ENCODE peak calls at places on chromosome 15, in nine cellular contexts. V, K, R, B, Y, Z, D, S and J are unnamed samples.

GRCh38 chr15:75367913-75368688 is at the start of gene MAN2C1:
- DNase-seq in V (peak; percentile 94), K (peak; percentile 96), R (peak; percentile 97), B (peak; percentile 96), Y (peak; percentile 98), Z (peak; percentile 73), D (peak; percentile 99), S (peak; percentile 92), J (peak; percentile 73)

GRCh38 chr15:64354683-64355558 is 1.1 kb downstream of the CSNK1G1 start:
- DNase-seq in V (peak; percentile 63), K (no peak), R (no peak), B (no peak), Y (no peak), Z (no peak), D (no peak), S (peak; percentile 24), J (no peak)

GRCh38 chr15:62125763-62126162 is 39.3 kb downstream of the C2CD4B start:
- DNase-seq in V (peak; percentile 60), K (peak; percentile 64), R (no peak), B (no peak), Y (no peak), Z (no peak), D (peak; percentile 74), S (no peak), J (peak; percentile 83)

GRCh38 chr15:74958908-74959642 is 2.5 kb upstream of the RPP25 start:
- DNase-seq in V (no peak), K (no peak), R (no peak), B (no peak), Y (no peak), Z (no peak), D (no peak), S (no peak), J (no peak)

GRCh38 chr15:81133782-81134461 is at the start of gene CFAP161:
- DNase-seq in V (peak; percentile 61), K (peak; percentile 85), R (peak; percentile 92), B (peak; percentile 57), Y (peak; percentile 90), Z (peak; percentile 9), D (peak; percentile 40), S (peak; percentile 2), J (peak; percentile 28)

GRCh38 chr15:60804986-60805949 is 326.3 kb upstream of the ICE2 start:
- DNase-seq in V (peak; percentile 50), K (peak; percentile 79), R (no peak), B (no peak), Y (no peak), Z (peak; percentile 61), D (peak; percentile 25), S (no peak), J (peak; percentile 37)

GRCh38 chr15:38564557-38565286 is at the start of gene RASGRP1:
- DNase-seq in V (peak; percentile 21), K (peak; percentile 13), R (peak; percentile 81), B (no peak), Y (peak; percentile 71), Z (no peak), D (peak; percentile 46), S (peak; percentile 83), J (no peak)

GRCh38 chr15:65101891-65102708 is 12.9 kb downstream of the UBAP1L start:
- DNase-seq in V (no peak), K (no peak), R (no peak), B (no peak), Y (no peak), Z (no peak), D (no peak), S (no peak), J (no peak)

GRCh38 chr15:57503911-57504598 is 87.6 kb upstream of the MYZAP start:
- DNase-seq in V (no peak), K (no peak), R (no peak), B (no peak), Y (no peak), Z (no peak), D (no peak), S (no peak), J (no peak)

GRCh38 chr15:68415061-68415460 is 16.9 kb downstream of the ITGA11 start:
- DNase-seq in V (no peak), K (no peak), R (no peak), B (no peak), Y (no peak), Z (no peak), D (no peak), S (no peak), J (no peak)

GRCh38 chr15:25967120-25967519 is 104.0 kb upstream of the ATP10A start:
- DNase-seq in V (no peak), K (no peak), R (no peak), B (no peak), Y (no peak), Z (no peak), D (peak; percentile 2), S (no peak), J (no peak)

GRCh38 chr15:41006479-41006878 is 53.2 kb downstream of the CHAC1 start:
- DNase-seq in V (no peak), K (no peak), R (no peak), B (no peak), Y (no peak), Z (no peak), D (no peak), S (no peak), J (no peak)

GRCh38 chr15:60799885-60800728 is 321.2 kb upstream of the ICE2 start:
- DNase-seq in V (no peak), K (no peak), R (no peak), B (no peak), Y (no peak), Z (no peak), D (no peak), S (peak; percentile 34), J (no peak)

GRCh38 chr15:41967506-41968206 is 4.7 kb downstream of the EHD4 start:
- DNase-seq in V (peak; percentile 60), K (no peak), R (no peak), B (peak; percentile 49), Y (no peak), Z (no peak), D (no peak), S (no peak), J (no peak)

GRCh38 chr15:23629234-23629805 is 18.3 kb downstream of the MAGEL2 start:
- DNase-seq in V (peak; percentile 5), K (peak; percentile 35), R (no peak), B (no peak), Y (no peak), Z (no peak), D (no peak), S (no peak), J (no peak)

GRCh38 chr15:77764095-77764494 is 131.4 kb upstream of the LINGO1 start:
- DNase-seq in V (no peak), K (no peak), R (no peak), B (no peak), Y (no peak), Z (no peak), D (no peak), S (no peak), J (no peak)

GRCh38 chr15:82571722-82572222 is 31.5 kb upstream of the RPS17 start:
- DNase-seq in V (no peak), K (no peak), R (peak; percentile 66), B (no peak), Y (peak; percentile 78), Z (no peak), D (no peak), S (no peak), J (no peak)

GRCh38 chr15:86183765-86184491 is 104.3 kb downstream of the AGBL1 start:
- DNase-seq in V (peak; percentile 10), K (no peak), R (no peak), B (no peak), Y (no peak), Z (no peak), D (no peak), S (peak; percentile 12), J (no peak)

GRCh38 chr15:75662823-75663519 is 15.3 kb downstream of the SNX33 start:
- DNase-seq in V (no peak), K (no peak), R (no peak), B (no peak), Y (no peak), Z (no peak), D (no peak), S (no peak), J (no peak)

GRCh38 chr15:84598250-84598649 is 2.6 kb upstream of the ZSCAN2 start:
- DNase-seq in V (no peak), K (no peak), R (no peak), B (no peak), Y (no peak), Z (no peak), D (no peak), S (no peak), J (no peak)

GRCh38 chr15:50552238-50552637 is 5.8 kb upstream of the USP50 start:
- DNase-seq in V (no peak), K (no peak), R (no peak), B (no peak), Y (no peak), Z (no peak), D (no peak), S (no peak), J (no peak)

GRCh38 chr15:50854594-50855490 is 53.6 kb upstream of the AP4E1 start:
- DNase-seq in V (peak; percentile 95), K (no peak), R (no peak), B (no peak), Y (no peak), Z (no peak), D (peak; percentile 27), S (no peak), J (no peak)

GRCh38 chr15:34114215-34114614 is 12.3 kb downstream of the PGBD4 start:
- DNase-seq in V (no peak), K (no peak), R (no peak), B (no peak), Y (no peak), Z (no peak), D (no peak), S (no peak), J (no peak)

GRCh38 chr15:55237219-55238130 is 40.7 kb upstream of the RSL24D1 start:
- DNase-seq in V (no peak), K (no peak), R (no peak), B (no peak), Y (no peak), Z (no peak), D (no peak), S (no peak), J (no peak)

GRCh38 chr15:38613085-38613484 is 48.5 kb upstream of the RASGRP1 start:
- DNase-seq in V (no peak), K (no peak), R (no peak), B (no peak), Y (no peak), Z (no peak), D (no peak), S (no peak), J (no peak)

GRCh38 chr15:41161336-41161735 is 45.3 kb upstream of the INO80 start:
- DNase-seq in V (peak; percentile 35), K (no peak), R (no peak), B (no peak), Y (no peak), Z (no peak), D (peak; percentile 39), S (no peak), J (no peak)

GRCh38 chr15:89647191-89647851 is 7.9 kb downstream of the KIF7 start:
- DNase-seq in V (peak; percentile 23), K (peak; percentile 41), R (peak; percentile 90), B (peak; percentile 78), Y (peak; percentile 85), Z (no peak), D (peak; percentile 73), S (peak; percentile 45), J (no peak)

GRCh38 chr15:76200083-76200465 is 111.2 kb downstream of the ETFA start:
- DNase-seq in V (no peak), K (no peak), R (no peak), B (peak; percentile 44), Y (no peak), Z (no peak), D (no peak), S (no peak), J (no peak)

GRCh38 chr15:70505971-70506887 is 257.1 kb downstream of the UACA start:
- DNase-seq in V (no peak), K (no peak), R (no peak), B (no peak), Y (no peak), Z (no peak), D (no peak), S (no peak), J (no peak)

GRCh38 chr15:31235298-31236183 is 91.1 kb upstream of the KLF13 start:
- DNase-seq in V (no peak), K (peak; percentile 15), R (peak; percentile 85), B (no peak), Y (peak; percentile 80), Z (no peak), D (peak; percentile 31), S (no peak), J (peak; percentile 52)

GRCh38 chr15:100733088-100733487 is 130.7 kb downstream of the ASB7 start:
- DNase-seq in V (no peak), K (no peak), R (no peak), B (peak; percentile 64), Y (no peak), Z (no peak), D (peak; percentile 36), S (no peak), J (no peak)